ENCODE peak calls at places on chromosomes 16 and 17, in ten cellular contexts. One of them, this sample, is unnamed.
A peak's percentile ranks its signal among the peaks of the same experiment; 100 is the strongest.

GRCh38 chr17:17503566-17504130 is 7.5 kb upstream of the RASD1 start:
- DNase-seq in left kidney: peak; percentile 37
- DNase-seq in H54: no peak
- DNase-seq in CD4-positive, CD25-positive, alpha-beta regulatory T cell: no peak
- DNase-seq in cardiac fibroblast: peak; percentile 16
- DNase-seq in HT-29: no peak
- DNase-seq in epithelial cell of esophagus: no peak
- DNase-seq in neural crest cell: no peak
- DNase-seq in mesendoderm: no peak
- DNase-seq in EH: no peak
- DNase-seq in this sample: no peak

GRCh38 chr17:17538417-17539391 is 42.5 kb upstream of the RASD1 start:
- DNase-seq in left kidney: peak; percentile 70
- DNase-seq in epithelial cell of esophagus: peak; percentile 10
- DNase-seq in CD4-positive, CD25-positive, alpha-beta regulatory T cell: no peak
- DNase-seq in H54: no peak
- DNase-seq in mesendoderm: no peak
- DNase-seq in neural crest cell: no peak
- DNase-seq in cardiac fibroblast: peak; percentile 17
- DNase-seq in EH: peak; percentile 12
- DNase-seq in HT-29: peak; percentile 82
- DNase-seq in this sample: no peak

GRCh38 chr16:17470002-17470870 is 524 bp downstream of the XYLT1 start:
- DNase-seq in left kidney: peak; percentile 66
- DNase-seq in CD4-positive, CD25-positive, alpha-beta regulatory T cell: peak; percentile 39
- DNase-seq in epithelial cell of esophagus: peak; percentile 1
- DNase-seq in mesendoderm: no peak
- DNase-seq in H54: no peak
- DNase-seq in EH: peak; percentile 37
- DNase-seq in neural crest cell: peak; percentile 19
- DNase-seq in cardiac fibroblast: no peak
- DNase-seq in HT-29: no peak
- DNase-seq in this sample: peak; percentile 44

GRCh38 chr16:19463468-19464315 is 46.0 kb downstream of the TMC5 start:
- DNase-seq in HT-29: no peak
- DNase-seq in epithelial cell of esophagus: peak; percentile 29
- DNase-seq in mesendoderm: peak; percentile 80
- DNase-seq in H54: no peak
- DNase-seq in CD4-positive, CD25-positive, alpha-beta regulatory T cell: no peak
- DNase-seq in cardiac fibroblast: no peak
- DNase-seq in neural crest cell: no peak
- DNase-seq in left kidney: no peak
- DNase-seq in EH: peak; percentile 19
- DNase-seq in this sample: no peak

GRCh38 chr16:10314811-10315210 is 71.0 kb upstream of the ATF7IP2 start:
- DNase-seq in EH: peak; percentile 2
- DNase-seq in H54: no peak
- DNase-seq in mesendoderm: peak; percentile 39
- DNase-seq in cardiac fibroblast: peak; percentile 38
- DNase-seq in CD4-positive, CD25-positive, alpha-beta regulatory T cell: peak; percentile 53
- DNase-seq in left kidney: peak; percentile 56
- DNase-seq in HT-29: no peak
- DNase-seq in epithelial cell of esophagus: peak; percentile 47
- DNase-seq in neural crest cell: no peak
- DNase-seq in this sample: no peak

GRCh38 chr17:77772461-77772897 is 186.0 kb upstream of the TNRC6C start:
- DNase-seq in mesendoderm: peak; percentile 92
- DNase-seq in H54: no peak
- DNase-seq in cardiac fibroblast: peak; percentile 83
- DNase-seq in EH: peak; percentile 53
- DNase-seq in epithelial cell of esophagus: no peak
- DNase-seq in CD4-positive, CD25-positive, alpha-beta regulatory T cell: peak; percentile 54
- DNase-seq in neural crest cell: peak; percentile 55
- DNase-seq in left kidney: peak; percentile 71
- DNase-seq in HT-29: peak; percentile 52
- DNase-seq in this sample: peak; percentile 77

GRCh38 chr16:9516444-9516843 is 425.0 kb downstream of the HAPSTR1 start:
- DNase-seq in epithelial cell of esophagus: peak; percentile 2
- DNase-seq in neural crest cell: no peak
- DNase-seq in H54: no peak
- DNase-seq in mesendoderm: no peak
- DNase-seq in left kidney: no peak
- DNase-seq in HT-29: no peak
- DNase-seq in CD4-positive, CD25-positive, alpha-beta regulatory T cell: no peak
- DNase-seq in EH: no peak
- DNase-seq in cardiac fibroblast: no peak
- DNase-seq in this sample: no peak

GRCh38 chr17:80899402-80900268 is 92.0 kb upstream of the CHMP6 start:
- DNase-seq in CD4-positive, CD25-positive, alpha-beta regulatory T cell: peak; percentile 88
- DNase-seq in neural crest cell: peak; percentile 44
- DNase-seq in HT-29: peak; percentile 30
- DNase-seq in mesendoderm: peak; percentile 76
- DNase-seq in left kidney: peak; percentile 57
- DNase-seq in cardiac fibroblast: peak; percentile 12
- DNase-seq in epithelial cell of esophagus: peak; percentile 59
- DNase-seq in H54: peak; percentile 58
- DNase-seq in EH: peak; percentile 31
- DNase-seq in this sample: peak; percentile 88

GRCh38 chr16:70804153-70804728 is 3.3 kb upstream of the VAC14 start:
- DNase-seq in CD4-positive, CD25-positive, alpha-beta regulatory T cell: peak; percentile 14
- DNase-seq in HT-29: no peak
- DNase-seq in H54: peak; percentile 56
- DNase-seq in epithelial cell of esophagus: peak; percentile 94
- DNase-seq in left kidney: no peak
- DNase-seq in cardiac fibroblast: peak; percentile 80
- DNase-seq in EH: peak; percentile 67
- DNase-seq in mesendoderm: peak; percentile 15
- DNase-seq in neural crest cell: no peak
- DNase-seq in this sample: peak; percentile 18

GRCh38 chr17:46894476-46895151 is 28.3 kb upstream of the GOSR2 start:
- DNase-seq in CD4-positive, CD25-positive, alpha-beta regulatory T cell: no peak
- DNase-seq in left kidney: peak; percentile 79
- DNase-seq in H54: no peak
- DNase-seq in neural crest cell: no peak
- DNase-seq in EH: peak; percentile 11
- DNase-seq in epithelial cell of esophagus: no peak
- DNase-seq in HT-29: no peak
- DNase-seq in cardiac fibroblast: no peak
- DNase-seq in mesendoderm: peak; percentile 83
- DNase-seq in this sample: no peak

GRCh38 chr17:73393381-73393780 is 81.6 kb upstream of the CDC42EP4 start:
- DNase-seq in EH: no peak
- DNase-seq in neural crest cell: no peak
- DNase-seq in H54: no peak
- DNase-seq in left kidney: no peak
- DNase-seq in HT-29: no peak
- DNase-seq in cardiac fibroblast: no peak
- DNase-seq in epithelial cell of esophagus: no peak
- DNase-seq in mesendoderm: no peak
- DNase-seq in CD4-positive, CD25-positive, alpha-beta regulatory T cell: no peak
- DNase-seq in this sample: no peak

GRCh38 chr17:59678946-59679345 is 28.3 kb downstream of the PTRH2 start:
- DNase-seq in epithelial cell of esophagus: no peak
- DNase-seq in cardiac fibroblast: no peak
- DNase-seq in EH: no peak
- DNase-seq in CD4-positive, CD25-positive, alpha-beta regulatory T cell: no peak
- DNase-seq in left kidney: no peak
- DNase-seq in mesendoderm: no peak
- DNase-seq in neural crest cell: no peak
- DNase-seq in H54: no peak
- DNase-seq in HT-29: no peak
- DNase-seq in this sample: no peak

GRCh38 chr16:56965939-56966515 is 4.3 kb downstream of the CETP start:
- DNase-seq in HT-29: no peak
- DNase-seq in left kidney: peak; percentile 42
- DNase-seq in mesendoderm: no peak
- DNase-seq in neural crest cell: no peak
- DNase-seq in epithelial cell of esophagus: no peak
- DNase-seq in EH: peak; percentile 53
- DNase-seq in cardiac fibroblast: peak; percentile 44
- DNase-seq in CD4-positive, CD25-positive, alpha-beta regulatory T cell: no peak
- DNase-seq in H54: no peak
- DNase-seq in this sample: no peak

GRCh38 chr17:74408262-74408661 is 23.6 kb upstream of the GPRC5C start:
- DNase-seq in HT-29: peak; percentile 74
- DNase-seq in EH: no peak
- DNase-seq in CD4-positive, CD25-positive, alpha-beta regulatory T cell: no peak
- DNase-seq in mesendoderm: peak; percentile 61
- DNase-seq in cardiac fibroblast: peak; percentile 66
- DNase-seq in neural crest cell: no peak
- DNase-seq in epithelial cell of esophagus: no peak
- DNase-seq in left kidney: no peak
- DNase-seq in H54: no peak
- DNase-seq in this sample: no peak

This sample was measured in activated CD8-positive, alpha-beta T cell treated with anti-CD3 and anti-CD28 coated beads, Interleukin-2, amount 10 ng/mL, durations not matched to agents 7 days and 5 days.